ENCODE peak calls at places on chromosome 7, in six cellular contexts. K, D, L, W, B and T are unnamed samples.

GRCh38 chr7:82049442-82049841 is 279.6 kb upstream of the HGF start:
- DNase-seq in K (no peak), D (no peak), L (no peak), W (no peak), B (peak; percentile 26), T (peak; percentile 79)

GRCh38 chr7:20270867-20271266 is 53.7 kb upstream of the MACC1 start:
- DNase-seq in K (no peak), D (no peak), L (no peak), W (no peak), B (no peak), T (no peak)

GRCh38 chr7:78768859-78769258 is 684.6 kb downstream of the MAGI2 start:
- DNase-seq in K (no peak), D (no peak), L (peak; percentile 46), W (no peak), B (no peak), T (peak; percentile 51)

GRCh38 chr7:18144171-18144570 is 116.5 kb upstream of the PRPS1L1 start:
- DNase-seq in K (no peak), D (no peak), L (no peak), W (no peak), B (no peak), T (no peak)

GRCh38 chr7:118845787-118846186 is 621.3 kb downstream of the ANKRD7 start:
- DNase-seq in K (no peak), D (no peak), L (no peak), W (no peak), B (no peak), T (no peak)

GRCh38 chr7:138834583-138834982 is 36.6 kb upstream of the ATP6V0A4 start:
- DNase-seq in K (no peak), D (no peak), L (no peak), W (no peak), B (no peak), T (no peak)

GRCh38 chr7:156963472-156963871 is 14.0 kb downstream of the NOM1 start:
- DNase-seq in K (no peak), D (no peak), L (no peak), W (no peak), B (no peak), T (no peak)

GRCh38 chr7:147829021-147829420 is 761.5 kb upstream of the C7orf33 start:
- DNase-seq in K (no peak), D (no peak), L (no peak), W (no peak), B (no peak), T (no peak)

GRCh38 chr7:143936087-143937009 is 1.3 kb downstream of the OR2F2 start:
- DNase-seq in K (no peak), D (no peak), L (no peak), W (no peak), B (peak; percentile 80), T (no peak)

GRCh38 chr7:148856035-148856881 is 27.8 kb downstream of the EZH2 start:
- DNase-seq in K (peak; percentile 66), D (no peak), L (peak; percentile 54), W (no peak), B (peak; percentile 51), T (peak; percentile 30)

GRCh38 chr7:33610918-33611317 is 294.4 kb upstream of the BMPER start:
- DNase-seq in K (no peak), D (no peak), L (peak; percentile 19), W (no peak), B (no peak), T (no peak)

GRCh38 chr7:11935905-11936304 is 103.9 kb upstream of the THSD7A start:
- DNase-seq in K (no peak), D (no peak), L (no peak), W (no peak), B (peak; percentile 52), T (no peak)

GRCh38 chr7:91778416-91778815 is 102.1 kb downstream of the MTERF1 start:
- DNase-seq in K (no peak), D (no peak), L (peak; percentile 59), W (no peak), B (no peak), T (no peak)

GRCh38 chr7:143459359-143459758 is 16.1 kb downstream of the TAS2R60 start:
- DNase-seq in K (no peak), D (no peak), L (no peak), W (no peak), B (no peak), T (no peak)

GRCh38 chr7:111018960-111019835 is 71.7 kb upstream of the LRRN3 start:
- DNase-seq in K (no peak), D (no peak), L (peak; percentile 8), W (no peak), B (no peak), T (no peak)

GRCh38 chr7:11760372-11760771 is 71.6 kb downstream of the THSD7A start:
- DNase-seq in K (no peak), D (no peak), L (peak; percentile 19), W (no peak), B (peak; percentile 28), T (no peak)

GRCh38 chr7:6375346-6376101 is 72.2 kb downstream of the DAGLB start:
- DNase-seq in K (no peak), D (no peak), L (no peak), W (no peak), B (peak; percentile 52), T (peak; percentile 48)

GRCh38 chr7:1278543-1278942 is 45.9 kb downstream of the UNCX start:
- DNase-seq in K (no peak), D (no peak), L (no peak), W (no peak), B (no peak), T (no peak)

GRCh38 chr7:148584154-148584827 is 6.3 kb upstream of the C7orf33 start:
- DNase-seq in K (no peak), D (no peak), L (no peak), W (no peak), B (no peak), T (no peak)

DNA sequence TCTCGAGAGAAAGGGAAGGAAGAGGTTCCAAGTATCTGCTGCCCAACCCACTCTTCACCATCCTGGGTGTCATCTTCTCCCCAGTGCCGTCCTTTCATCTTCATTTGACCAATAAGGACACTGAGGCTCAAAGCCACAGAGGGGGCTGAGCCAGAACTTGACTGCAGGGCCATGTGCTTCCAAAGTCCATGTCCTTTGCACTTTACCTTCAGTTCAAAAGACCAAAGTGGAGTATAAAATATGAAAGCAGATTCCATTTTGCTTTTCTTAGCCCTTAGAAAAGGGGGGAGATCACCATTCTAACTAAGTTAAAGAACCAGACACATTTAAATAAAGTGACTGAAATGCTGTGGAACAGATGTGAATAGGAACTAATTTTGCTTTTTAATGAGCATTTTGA is 56.2 kb downstream of the JAZF1 start:
- DNase-seq in K (no peak), D (no peak), L (no peak), W (no peak), B (no peak), T (no peak)
- H3K4me3 ChIP-seq in K (no peak overlapping the region), D (no peak overlapping the region), L (no peak overlapping the region), W (no peak overlapping the region), B (no peak overlapping the region), T (no peak overlapping the region)

GRCh38 chr7:108311446-108312168 is 144.6 kb downstream of the NRCAM start:
- DNase-seq in K (no peak), D (no peak), L (no peak), W (no peak), B (peak; percentile 41), T (peak; percentile 68)

GRCh38 chr7:108310351-108310750 is 145.9 kb downstream of the NRCAM start:
- DNase-seq in K (no peak), D (no peak), L (no peak), W (no peak), B (peak; percentile 57), T (peak; percentile 72)

GRCh38 chr7:108308913-108309312 is 147.3 kb downstream of the NRCAM start:
- DNase-seq in K (peak; percentile 69), D (no peak), L (peak; percentile 22), W (no peak), B (peak; percentile 74), T (no peak)

GRCh38 chr7:108307246-108307982 is 148.8 kb downstream of the NRCAM start:
- DNase-seq in K (no peak), D (no peak), L (no peak), W (no peak), B (no peak), T (no peak)

GRCh38 chr7:108308276-108308675 is 148.0 kb downstream of the NRCAM start:
- DNase-seq in K (no peak), D (no peak), L (no peak), W (no peak), B (peak; percentile 73), T (peak; percentile 55)
- H3K4me3 ChIP-seq in K (no peak overlapping the region), D (no peak overlapping the region), L (no peak overlapping the region), W (no peak overlapping the region), B (no peak overlapping the region), T (no peak overlapping the region)

GRCh38 chr7:2814682-2815522 is 29.2 kb downstream of the GNA12 start:
- DNase-seq in K (peak; percentile 42), D (no peak), L (peak; percentile 90), W (no peak), B (no peak), T (no peak)
- H3K4me3 ChIP-seq in K (no peak overlapping the region), D (no peak overlapping the region), L (no peak overlapping the region), W (peak overlapping the region; percentile 18), B (no peak overlapping the region), T (no peak overlapping the region)

GRCh38 chr7:77327932-77328628 is 88.1 kb downstream of the GSAP start:
- DNase-seq in K (peak; percentile 61), D (no peak), L (no peak), W (no peak), B (no peak), T (peak; percentile 32)
- H3K4me3 ChIP-seq in K (no peak overlapping the region), D (no peak overlapping the region), L (no peak overlapping the region), W (no peak overlapping the region), B (no peak overlapping the region), T (no peak overlapping the region)

DNA sequence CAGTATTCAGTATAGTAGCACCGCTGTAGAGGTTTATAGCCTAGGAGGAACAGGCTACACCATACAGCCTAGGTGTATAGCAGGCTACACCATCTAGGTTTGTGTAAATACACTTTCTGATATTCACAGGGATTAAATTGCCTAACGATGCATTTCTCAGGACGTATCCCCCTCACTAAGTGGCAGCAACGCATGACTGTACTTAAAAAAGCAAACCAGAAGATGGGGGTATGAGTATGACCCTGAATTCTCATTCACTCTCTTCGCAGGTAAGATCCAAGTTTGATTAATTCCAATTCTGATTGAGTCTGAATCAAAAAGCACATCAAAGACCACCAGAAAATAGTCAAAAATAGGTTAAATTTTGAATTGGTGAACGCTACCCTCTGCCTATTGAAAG is 972 bp downstream of the ORC5 start:
- DNase-seq in K (no peak), D (no peak), L (no peak), W (no peak), B (no peak), T (no peak)
- H3K4me3 ChIP-seq in K (peak overlapping the region; percentile 99), D (peak overlapping the region; percentile 79), L (peak overlapping the region; percentile 92), W (peak overlapping the region; percentile 77), B (peak overlapping the region; percentile 75), T (peak overlapping the region; percentile 77)

GRCh38 chr7:100965723-100966541 is 3.4 kb upstream of the MUC12 start:
- DNase-seq in K (peak; percentile 77), D (peak; percentile 63), L (peak; percentile 99), W (peak; percentile 84), B (peak; percentile 25), T (peak; percentile 66)
- H3K4me3 ChIP-seq in K (no peak overlapping the region), D (peak overlapping the region; percentile 31), L (peak overlapping the region; percentile 25), W (peak overlapping the region; percentile 29), B (no peak overlapping the region), T (peak overlapping the region; percentile 21)

DNA sequence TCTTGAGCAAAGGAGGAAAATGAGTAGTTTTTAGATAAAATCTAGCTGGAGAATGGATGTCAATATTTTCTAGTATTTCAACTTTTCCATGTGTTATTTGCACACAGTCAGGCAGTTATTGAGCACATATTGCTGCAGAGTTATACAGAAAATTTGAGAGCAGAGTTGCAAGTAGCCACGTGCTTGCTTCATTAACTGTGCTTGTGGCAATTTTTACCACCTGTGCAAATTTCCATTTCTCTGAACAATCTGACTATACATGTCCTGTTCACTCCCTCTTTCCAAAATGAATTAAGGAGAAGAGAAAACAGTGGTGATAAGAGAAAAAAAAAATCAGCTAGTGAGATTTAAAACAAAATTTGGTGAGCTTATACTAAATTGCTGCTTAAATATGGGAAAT is 178.5 kb downstream of the TAX1BP1 start:
- DNase-seq in K (no peak), D (no peak), L (no peak), W (no peak), B (no peak), T (no peak)
- H3K4me3 ChIP-seq in K (no peak overlapping the region), D (no peak overlapping the region), L (no peak overlapping the region), W (no peak overlapping the region), B (no peak overlapping the region), T (no peak overlapping the region)